ENCODE peak calls at places on chromosomes 1 and 21, in eight cellular contexts. One of them, this sample, is unnamed.
A peak's percentile ranks its signal among the peaks of the same experiment; 100 is the strongest.

GRCh38 chr1:105556266-105556665 is 1500.2 kb upstream of the PRMT6 start:
- DNase-seq in IMR-90: no peak
- DNase-seq in mammary epithelial cell: no peak
- DNase-seq in GM23338: no peak
- DNase-seq in mesendoderm: no peak
- DNase-seq in PC-9: no peak
- DNase-seq in GM23248: no peak
- DNase-seq in HCT116: no peak
- DNase-seq in this sample: no peak

GRCh38 chr1:230195199-230195598 is 128.2 kb downstream of the GALNT2 start:
- DNase-seq in IMR-90: no peak
- DNase-seq in mammary epithelial cell: no peak
- DNase-seq in GM23338: no peak
- DNase-seq in mesendoderm: no peak
- DNase-seq in PC-9: no peak
- DNase-seq in GM23248: no peak
- DNase-seq in HCT116: no peak
- DNase-seq in this sample: no peak

GRCh38 chr1:81547912-81548303 is 252.8 kb upstream of the ADGRL2 start:
- DNase-seq in IMR-90: no peak
- DNase-seq in mammary epithelial cell: peak; percentile 19
- DNase-seq in GM23338: no peak
- DNase-seq in mesendoderm: no peak
- DNase-seq in PC-9: no peak
- DNase-seq in GM23248: peak; percentile 11
- DNase-seq in HCT116: no peak
- DNase-seq in this sample: no peak

GRCh38 chr1:150789396-150789795 is 18.7 kb downstream of the CTSK start:
- DNase-seq in IMR-90: no peak
- DNase-seq in mammary epithelial cell: peak; percentile 28
- DNase-seq in GM23338: peak; percentile 31
- DNase-seq in mesendoderm: peak; percentile 24
- DNase-seq in PC-9: peak; percentile 65
- DNase-seq in GM23248: peak; percentile 5
- DNase-seq in HCT116: no peak
- DNase-seq in this sample: no peak

GRCh38 chr21:29938968-29939858 is 583 bp downstream of the GRIK1 start:
- DNase-seq in IMR-90: no peak
- DNase-seq in mammary epithelial cell: no peak
- DNase-seq in GM23338: peak; percentile 53
- DNase-seq in mesendoderm: peak; percentile 30
- DNase-seq in PC-9: no peak
- DNase-seq in GM23248: peak; percentile 20
- DNase-seq in HCT116: no peak
- DNase-seq in this sample: peak; percentile 0

GRCh38 chr1:2810281-2810680 is 8.8 kb upstream of the TTC34 start:
- DNase-seq in IMR-90: no peak
- DNase-seq in mammary epithelial cell: no peak
- DNase-seq in GM23338: no peak
- DNase-seq in mesendoderm: no peak
- DNase-seq in PC-9: no peak
- DNase-seq in GM23248: no peak
- DNase-seq in HCT116: no peak
- DNase-seq in this sample: no peak

GRCh38 chr21:38965910-38966504 is 160.3 kb downstream of the ETS2 start:
- DNase-seq in IMR-90: peak; percentile 59
- DNase-seq in mammary epithelial cell: no peak
- DNase-seq in GM23338: peak; percentile 55
- DNase-seq in mesendoderm: peak; percentile 86
- DNase-seq in PC-9: peak; percentile 89
- DNase-seq in GM23248: no peak
- DNase-seq in HCT116: no peak
- DNase-seq in this sample: no peak

GRCh38 chr1:205913451-205914204 is 29.6 kb downstream of the SLC26A9 start:
- DNase-seq in IMR-90: no peak
- DNase-seq in mammary epithelial cell: no peak
- DNase-seq in GM23338: no peak
- DNase-seq in mesendoderm: peak; percentile 81
- DNase-seq in PC-9: no peak
- DNase-seq in GM23248: peak; percentile 25
- DNase-seq in HCT116: no peak
- DNase-seq in this sample: peak; percentile 41

GRCh38 chr1:36076979-36077573 is 6.8 kb upstream of the TEKT2 start:
- DNase-seq in IMR-90: no peak
- DNase-seq in mammary epithelial cell: no peak
- DNase-seq in GM23338: no peak
- DNase-seq in mesendoderm: no peak
- DNase-seq in PC-9: no peak
- DNase-seq in GM23248: peak; percentile 22
- DNase-seq in HCT116: no peak
- DNase-seq in this sample: no peak
- H3K27ac ChIP-seq in IMR-90: no peak overlapping the region
- H3K27ac ChIP-seq in mammary epithelial cell: no peak overlapping the region
- H3K27ac ChIP-seq in GM23338: no peak overlapping the region
- H3K27ac ChIP-seq in mesendoderm: no peak overlapping the region
- H3K27ac ChIP-seq in PC-9: no peak overlapping the region
- H3K27ac ChIP-seq in GM23248: no peak overlapping the region
- H3K27ac ChIP-seq in HCT116: no peak overlapping the region
- H3K27ac ChIP-seq in this sample: no peak overlapping the region

GRCh38 chr1:6614019-6614952 is 755 bp downstream of the PHF13 start:
- DNase-seq in IMR-90: peak; percentile 21
- DNase-seq in mammary epithelial cell: no peak
- DNase-seq in GM23338: peak; percentile 68
- DNase-seq in mesendoderm: peak; percentile 46
- DNase-seq in PC-9: no peak
- DNase-seq in GM23248: peak; percentile 61
- DNase-seq in HCT116: no peak
- DNase-seq in this sample: no peak
- H3K4me2 ChIP-seq in IMR-90: no peak overlapping the region
- H3K4me2 ChIP-seq in mammary epithelial cell: peak overlapping the region; percentile 91
- H3K4me2 ChIP-seq in GM23338: peak overlapping the region; percentile 79
- H3K4me2 ChIP-seq in mesendoderm: no peak overlapping the region
- H3K4me2 ChIP-seq in PC-9: peak overlapping the region; percentile 62
- H3K4me2 ChIP-seq in GM23248: peak overlapping the region; percentile 37
- H3K4me2 ChIP-seq in HCT116: peak overlapping the region; percentile 80
- H3K4me2 ChIP-seq in this sample: peak overlapping the region; percentile 81

DNA sequence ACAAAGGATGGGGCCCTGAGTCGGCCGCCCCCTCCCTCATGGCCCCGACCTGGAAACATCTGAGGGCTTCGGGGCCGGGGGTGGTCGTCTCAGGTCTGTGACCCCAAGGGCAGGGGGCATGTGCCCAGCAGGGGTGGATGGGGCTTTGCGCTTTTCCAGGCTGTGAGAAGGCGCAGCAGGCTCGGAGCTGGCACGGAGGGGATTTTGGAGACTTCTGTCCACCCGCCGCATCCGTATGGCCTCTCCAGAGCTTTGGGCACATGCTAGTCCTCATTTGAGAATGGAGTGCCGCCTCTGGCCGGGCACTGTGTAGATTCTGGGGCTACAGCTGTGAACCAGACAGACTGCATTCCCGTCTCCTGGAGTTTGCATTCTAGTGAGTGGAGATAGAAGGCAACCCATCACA is 66.1 kb upstream of the WNT4 start:
- DNase-seq in IMR-90: no peak
- DNase-seq in mammary epithelial cell: no peak
- DNase-seq in GM23338: no peak
- DNase-seq in mesendoderm: peak; percentile 72
- DNase-seq in PC-9: no peak
- DNase-seq in GM23248: no peak
- DNase-seq in HCT116: no peak
- DNase-seq in this sample: no peak
- H3K27ac ChIP-seq in IMR-90: no peak overlapping the region
- H3K27ac ChIP-seq in mammary epithelial cell: no peak overlapping the region
- H3K27ac ChIP-seq in GM23338: no peak overlapping the region
- H3K27ac ChIP-seq in mesendoderm: no peak overlapping the region
- H3K27ac ChIP-seq in PC-9: no peak overlapping the region
- H3K27ac ChIP-seq in GM23248: no peak overlapping the region
- H3K27ac ChIP-seq in HCT116: no peak overlapping the region
- H3K27ac ChIP-seq in this sample: no peak overlapping the region

GRCh38 chr21:33684923-33685560 is 42.7 kb downstream of the ITSN1 start:
- DNase-seq in IMR-90: peak; percentile 50
- DNase-seq in mammary epithelial cell: no peak
- DNase-seq in GM23338: peak; percentile 59
- DNase-seq in mesendoderm: peak; percentile 59
- DNase-seq in PC-9: no peak
- DNase-seq in GM23248: no peak
- DNase-seq in HCT116: no peak
- DNase-seq in this sample: peak; percentile 66
- H3K4me2 ChIP-seq in IMR-90: peak overlapping the region; percentile 62
- H3K4me2 ChIP-seq in mammary epithelial cell: peak overlapping the region; percentile 60
- H3K4me2 ChIP-seq in GM23338: peak overlapping the region; percentile 43
- H3K4me2 ChIP-seq in mesendoderm: no peak overlapping the region
- H3K4me2 ChIP-seq in PC-9: peak overlapping the region; percentile 34
- H3K4me2 ChIP-seq in GM23248: peak overlapping the region; percentile 83
- H3K4me2 ChIP-seq in HCT116: peak overlapping the region; percentile 61
- H3K4me2 ChIP-seq in this sample: peak overlapping the region; percentile 80

DNA sequence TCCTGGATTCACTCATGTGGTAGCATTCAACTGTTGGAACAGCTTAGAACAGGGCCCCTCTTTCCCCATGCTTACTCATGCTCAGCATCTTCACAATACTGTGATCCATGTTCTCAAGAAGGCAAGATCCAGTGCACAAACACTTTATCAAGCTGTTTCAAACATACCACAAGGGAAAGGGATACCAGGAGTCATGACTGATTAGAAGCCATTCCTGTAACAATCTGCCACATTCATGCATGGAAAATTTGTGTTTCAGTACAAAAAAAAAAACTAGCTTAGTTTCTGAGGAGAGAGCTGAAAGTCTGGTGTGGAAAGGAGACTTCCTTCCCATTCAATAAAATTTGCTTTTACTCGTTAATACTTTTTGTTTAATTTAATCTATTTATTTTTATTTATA is 169.7 kb upstream of the CACYBP start:
- DNase-seq in IMR-90: no peak
- DNase-seq in mammary epithelial cell: no peak
- DNase-seq in GM23338: no peak
- DNase-seq in mesendoderm: no peak
- DNase-seq in PC-9: no peak
- DNase-seq in GM23248: no peak
- DNase-seq in HCT116: no peak
- DNase-seq in this sample: no peak
- H3K27ac ChIP-seq in IMR-90: no peak overlapping the region
- H3K27ac ChIP-seq in mammary epithelial cell: no peak overlapping the region
- H3K27ac ChIP-seq in GM23338: no peak overlapping the region
- H3K27ac ChIP-seq in mesendoderm: no peak overlapping the region
- H3K27ac ChIP-seq in PC-9: no peak overlapping the region
- H3K27ac ChIP-seq in GM23248: no peak overlapping the region
- H3K27ac ChIP-seq in HCT116: no peak overlapping the region
- H3K27ac ChIP-seq in this sample: no peak overlapping the region